ENCODE peak calls at places on chromosomes 2 and 18, in ten cellular contexts. N, F, P, Q, A, O, Z, G, U and M are unnamed samples.

GRCh38 chr2:50118951-50119702 is 912.8 kb downstream of the NRXN1 start:
- DNase-seq in N (no peak), F (no peak), P (no peak), Q (no peak), A (no peak), O (peak; percentile 99), Z (no peak), G (no peak), U (no peak), M (no peak)

GRCh38 chr2:61492476-61492875 is 21.6 kb upstream of the USP34 start:
- DNase-seq in N (no peak), F (no peak), P (no peak), Q (no peak), A (no peak), O (peak; percentile 74), Z (no peak), G (no peak), U (no peak), M (no peak)

GRCh38 chr2:40032650-40033319 is 253.7 kb upstream of the THUMPD2 start:
- DNase-seq in N (no peak), F (no peak), P (no peak), Q (no peak), A (no peak), O (no peak), Z (no peak), G (no peak), U (no peak), M (no peak)

GRCh38 chr2:240570531-240571313 is 2.4 kb downstream of the RNPEPL1 start:
- DNase-seq in N (no peak), F (no peak), P (no peak), Q (no peak), A (no peak), O (no peak), Z (no peak), G (no peak), U (no peak), M (no peak)

GRCh38 chr2:195575879-195576391 is 81.1 kb upstream of the SLC39A10 start:
- DNase-seq in N (no peak), F (peak; percentile 80), P (no peak), Q (no peak), A (no peak), O (no peak), Z (peak; percentile 10), G (no peak), U (no peak), M (no peak)

GRCh38 chr18:23306842-23307241 is 146.2 kb upstream of the RIOK3 start:
- DNase-seq in N (no peak), F (no peak), P (no peak), Q (no peak), A (no peak), O (no peak), Z (no peak), G (no peak), U (no peak), M (no peak)

GRCh38 chr2:171260471-171261424 is 100.1 kb upstream of the TLK1 start:
- DNase-seq in N (no peak), F (peak; percentile 15), P (no peak), Q (no peak), A (no peak), O (no peak), Z (no peak), G (no peak), U (no peak), M (no peak)

GRCh38 chr2:133734699-133735098 is 166.4 kb upstream of the NCKAP5 start:
- DNase-seq in N (no peak), F (no peak), P (no peak), Q (no peak), A (no peak), O (no peak), Z (no peak), G (no peak), U (no peak), M (no peak)

GRCh38 chr2:172930871-172931255 is 144.8 kb upstream of the MAP3K20 start:
- DNase-seq in N (no peak), F (no peak), P (no peak), Q (no peak), A (no peak), O (peak; percentile 71), Z (no peak), G (no peak), U (peak; percentile 4), M (no peak)

GRCh38 chr2:9240745-9241144 is 34.1 kb downstream of the ASAP2 start:
- DNase-seq in N (no peak), F (no peak), P (no peak), Q (no peak), A (peak; percentile 26), O (no peak), Z (no peak), G (no peak), U (peak; percentile 5), M (no peak)

GRCh38 chr2:149857344-149857743 is 269.8 kb upstream of the MMADHC start:
- DNase-seq in N (no peak), F (no peak), P (no peak), Q (no peak), A (no peak), O (no peak), Z (no peak), G (no peak), U (no peak), M (peak; percentile 33)